ENCODE peak calls at places on chromosomes 12 and 14, in eight cellular contexts. One of them, this sample, is unnamed.

GRCh38 chr12:77122661-77123060 is 57.3 kb upstream of the E2F7 start:
- DNase-seq in H54: no peak
- DNase-seq in T-helper 2 cell: no peak
- DNase-seq in amniotic stem cell: no peak
- DNase-seq in fibroblast of the conjunctiva: no peak
- DNase-seq in DND-41: no peak
- DNase-seq in astrocyte: no peak
- DNase-seq in left cardiac atrium: no peak
- DNase-seq in this sample: no peak

GRCh38 chr12:120481022-120481767 is 11.6 kb upstream of the SRSF9 start:
- DNase-seq in T-helper 2 cell: peak
- DNase-seq in left cardiac atrium: no peak
- DNase-seq in amniotic stem cell: no peak
- DNase-seq in fibroblast of the conjunctiva: no peak
- DNase-seq in astrocyte: no peak
- DNase-seq in DND-41: no peak
- DNase-seq in H54: no peak
- DNase-seq in this sample: no peak

GRCh38 chr12:65720136-65720535 is 104.1 kb upstream of the HMGA2 start:
- DNase-seq in fibroblast of the conjunctiva: no peak
- DNase-seq in astrocyte: peak
- DNase-seq in left cardiac atrium: no peak
- DNase-seq in DND-41: no peak
- DNase-seq in H54: no peak
- DNase-seq in amniotic stem cell: no peak
- DNase-seq in T-helper 2 cell: no peak
- DNase-seq in this sample: no peak

GRCh38 chr14:85399196-85399595 is 130.7 kb upstream of the FLRT2 start:
- DNase-seq in amniotic stem cell: no peak
- DNase-seq in H54: no peak
- DNase-seq in astrocyte: peak
- DNase-seq in fibroblast of the conjunctiva: no peak
- DNase-seq in T-helper 2 cell: no peak
- DNase-seq in left cardiac atrium: no peak
- DNase-seq in DND-41: no peak
- DNase-seq in this sample: no peak

GRCh38 chr14:99946652-99947489 is 118.4 kb upstream of the EVL start:
- DNase-seq in astrocyte: no peak
- DNase-seq in DND-41: peak
- DNase-seq in left cardiac atrium: no peak
- DNase-seq in H54: peak
- DNase-seq in fibroblast of the conjunctiva: no peak
- DNase-seq in amniotic stem cell: no peak
- DNase-seq in T-helper 2 cell: peak
- DNase-seq in this sample: no peak

GRCh38 chr14:103213331-103213730 is 90.1 kb downstream of the TNFAIP2 start:
- DNase-seq in left cardiac atrium: no peak
- DNase-seq in astrocyte: no peak
- DNase-seq in T-helper 2 cell: no peak
- DNase-seq in H54: no peak
- DNase-seq in amniotic stem cell: no peak
- DNase-seq in fibroblast of the conjunctiva: no peak
- DNase-seq in DND-41: no peak
- DNase-seq in this sample: no peak

GRCh38 chr14:67583711-67584644 is 16.1 kb downstream of the PIGH start:
- DNase-seq in left cardiac atrium: no peak
- DNase-seq in astrocyte: peak
- DNase-seq in fibroblast of the conjunctiva: peak
- DNase-seq in amniotic stem cell: peak
- DNase-seq in DND-41: peak
- DNase-seq in T-helper 2 cell: no peak
- DNase-seq in H54: peak
- DNase-seq in this sample: no peak

GRCh38 chr12:89117448-89118034 is 234.8 kb downstream of the DUSP6 start:
- DNase-seq in left cardiac atrium: no peak
- DNase-seq in T-helper 2 cell: no peak
- DNase-seq in H54: no peak
- DNase-seq in DND-41: no peak
- DNase-seq in amniotic stem cell: no peak
- DNase-seq in fibroblast of the conjunctiva: no peak
- DNase-seq in astrocyte: no peak
- DNase-seq in this sample: no peak

GRCh38 chr14:101235042-101235871 is 326.0 kb upstream of the DIO3 start:
- DNase-seq in amniotic stem cell: no peak
- DNase-seq in DND-41: peak
- DNase-seq in fibroblast of the conjunctiva: peak
- DNase-seq in T-helper 2 cell: no peak
- DNase-seq in left cardiac atrium: peak
- DNase-seq in astrocyte: peak
- DNase-seq in H54: peak
- DNase-seq in this sample: no peak

GRCh38 chr14:90060965-90061848 is 587 bp upstream of the KCNK13 start:
- DNase-seq in amniotic stem cell: no peak
- DNase-seq in left cardiac atrium: no peak
- DNase-seq in H54: no peak
- DNase-seq in T-helper 2 cell: no peak
- DNase-seq in astrocyte: no peak
- DNase-seq in fibroblast of the conjunctiva: no peak
- DNase-seq in DND-41: no peak
- DNase-seq in this sample: no peak

GRCh38 chr14:95226801-95227200 is 69.5 kb upstream of the DICER1 start:
- DNase-seq in fibroblast of the conjunctiva: no peak
- DNase-seq in amniotic stem cell: no peak
- DNase-seq in H54: no peak
- DNase-seq in astrocyte: no peak
- DNase-seq in left cardiac atrium: no peak
- DNase-seq in T-helper 2 cell: no peak
- DNase-seq in DND-41: no peak
- DNase-seq in this sample: no peak

GRCh38 chr14:94080606-94081385 is at the start of the genes DDX24 and IFI27L1:
- DNase-seq in T-helper 2 cell: peak
- DNase-seq in astrocyte: peak
- DNase-seq in H54: peak
- DNase-seq in DND-41: peak
- DNase-seq in amniotic stem cell: peak
- DNase-seq in left cardiac atrium: peak
- DNase-seq in fibroblast of the conjunctiva: peak
- DNase-seq in this sample: peak

GRCh38 chr12:30643366-30643765 is 52.3 kb downstream of the IPO8 start:
- DNase-seq in fibroblast of the conjunctiva: no peak
- DNase-seq in DND-41: no peak
- DNase-seq in T-helper 2 cell: no peak
- DNase-seq in amniotic stem cell: no peak
- DNase-seq in H54: no peak
- DNase-seq in astrocyte: no peak
- DNase-seq in left cardiac atrium: no peak
- DNase-seq in this sample: no peak

GRCh38 chr14:22658951-22659350 is 14.8 kb upstream of the OR6J1 start:
- DNase-seq in left cardiac atrium: no peak
- DNase-seq in astrocyte: no peak
- DNase-seq in fibroblast of the conjunctiva: no peak
- DNase-seq in DND-41: no peak
- DNase-seq in T-helper 2 cell: no peak
- DNase-seq in amniotic stem cell: no peak
- DNase-seq in H54: no peak
- DNase-seq in this sample: no peak

GRCh38 chr12:76874491-76875190 is 4.2 kb downstream of the CSRP2 start:
- DNase-seq in fibroblast of the conjunctiva: no peak
- DNase-seq in left cardiac atrium: no peak
- DNase-seq in astrocyte: no peak
- DNase-seq in amniotic stem cell: no peak
- DNase-seq in DND-41: no peak
- DNase-seq in T-helper 2 cell: no peak
- DNase-seq in H54: no peak
- DNase-seq in this sample: no peak

GRCh38 chr12:70606001-70606400 is 31.2 kb downstream of the PTPRB start:
- DNase-seq in DND-41: no peak
- DNase-seq in H54: no peak
- DNase-seq in left cardiac atrium: no peak
- DNase-seq in astrocyte: peak
- DNase-seq in fibroblast of the conjunctiva: no peak
- DNase-seq in T-helper 2 cell: no peak
- DNase-seq in amniotic stem cell: no peak
- DNase-seq in this sample: no peak

GRCh38 chr12:91379051-91379775 is 196.6 kb upstream of the DCN start:
- DNase-seq in amniotic stem cell: no peak
- DNase-seq in DND-41: no peak
- DNase-seq in astrocyte: no peak
- DNase-seq in left cardiac atrium: no peak
- DNase-seq in T-helper 2 cell: no peak
- DNase-seq in H54: no peak
- DNase-seq in fibroblast of the conjunctiva: no peak
- DNase-seq in this sample: no peak

GRCh38 chr14:51093371-51094281 is 1.3 kb downstream of the TRIM9 start:
- DNase-seq in left cardiac atrium: no peak
- DNase-seq in amniotic stem cell: no peak
- DNase-seq in T-helper 2 cell: no peak
- DNase-seq in H54: no peak
- DNase-seq in fibroblast of the conjunctiva: no peak
- DNase-seq in DND-41: peak
- DNase-seq in astrocyte: no peak
- DNase-seq in this sample: no peak

GRCh38 chr14:69648480-69649414 is 37.4 kb downstream of the SUSD6 start:
- DNase-seq in astrocyte: peak
- DNase-seq in DND-41: no peak
- DNase-seq in H54: no peak
- DNase-seq in left cardiac atrium: no peak
- DNase-seq in T-helper 2 cell: no peak
- DNase-seq in fibroblast of the conjunctiva: no peak
- DNase-seq in amniotic stem cell: no peak
- DNase-seq in this sample: no peak